ENCODE peak calls at places on chromosome 15, in ten cellular contexts. One of them, this sample, is unnamed.

GRCh38 chr15:54812383-54812782 is 384.4 kb downstream of the RSL24D1 start:
- DNase-seq in Right ventricle myocardium superior: no peak
- DNase-seq in activated CD4-positive, alpha-beta memory T cell treated with anti-CD3 and anti-CD28 coated beads, Interleukin-2, amount 10 ng/mL, durations not matched to agents 7 days and 5 days: no peak
- DNase-seq in neuronal stem cell: no peak
- DNase-seq in astrocyte of the spinal cord: no peak
- DNase-seq in mesothelial cell of epicardium: no peak
- DNase-seq in M059J: no peak
- DNase-seq in effector CD4-positive, alpha-beta T cell: no peak
- DNase-seq in activated CD8-positive, alpha-beta memory T cell treated with anti-CD3 and anti-CD28 coated beads for 24 hours: no peak
- DNase-seq in iris pigment epithelial cell: no peak
- DNase-seq in this sample: peak; percentile 10

GRCh38 chr15:71784719-71785118 is 25.6 kb upstream of the NR2E3 start:
- DNase-seq in activated CD8-positive, alpha-beta memory T cell treated with anti-CD3 and anti-CD28 coated beads for 24 hours: no peak
- DNase-seq in M059J: no peak
- DNase-seq in Right ventricle myocardium superior: no peak
- DNase-seq in mesothelial cell of epicardium: no peak
- DNase-seq in effector CD4-positive, alpha-beta T cell: no peak
- DNase-seq in iris pigment epithelial cell: no peak
- DNase-seq in astrocyte of the spinal cord: no peak
- DNase-seq in activated CD4-positive, alpha-beta memory T cell treated with anti-CD3 and anti-CD28 coated beads, Interleukin-2, amount 10 ng/mL, durations not matched to agents 7 days and 5 days: no peak
- DNase-seq in neuronal stem cell: no peak
- DNase-seq in this sample: no peak

GRCh38 chr15:69573815-69574472 is 121.3 kb downstream of the RPLP1 start:
- DNase-seq in M059J: peak; percentile 68
- DNase-seq in Right ventricle myocardium superior: no peak
- DNase-seq in activated CD8-positive, alpha-beta memory T cell treated with anti-CD3 and anti-CD28 coated beads for 24 hours: peak; percentile 66
- DNase-seq in effector CD4-positive, alpha-beta T cell: no peak
- DNase-seq in mesothelial cell of epicardium: no peak
- DNase-seq in activated CD4-positive, alpha-beta memory T cell treated with anti-CD3 and anti-CD28 coated beads, Interleukin-2, amount 10 ng/mL, durations not matched to agents 7 days and 5 days: peak; percentile 34
- DNase-seq in astrocyte of the spinal cord: peak; percentile 29
- DNase-seq in iris pigment epithelial cell: peak; percentile 79
- DNase-seq in neuronal stem cell: no peak
- DNase-seq in this sample: no peak

GRCh38 chr15:99556010-99556409 is 9.8 kb upstream of the MEF2A start:
- DNase-seq in activated CD4-positive, alpha-beta memory T cell treated with anti-CD3 and anti-CD28 coated beads, Interleukin-2, amount 10 ng/mL, durations not matched to agents 7 days and 5 days: no peak
- DNase-seq in neuronal stem cell: no peak
- DNase-seq in iris pigment epithelial cell: no peak
- DNase-seq in mesothelial cell of epicardium: no peak
- DNase-seq in M059J: no peak
- DNase-seq in effector CD4-positive, alpha-beta T cell: no peak
- DNase-seq in astrocyte of the spinal cord: no peak
- DNase-seq in activated CD8-positive, alpha-beta memory T cell treated with anti-CD3 and anti-CD28 coated beads for 24 hours: no peak
- DNase-seq in Right ventricle myocardium superior: no peak
- DNase-seq in this sample: no peak

GRCh38 chr15:39127925-39128617 is 452.8 kb upstream of the THBS1 start:
- DNase-seq in iris pigment epithelial cell: peak; percentile 94
- DNase-seq in activated CD8-positive, alpha-beta memory T cell treated with anti-CD3 and anti-CD28 coated beads for 24 hours: no peak
- DNase-seq in neuronal stem cell: no peak
- DNase-seq in Right ventricle myocardium superior: no peak
- DNase-seq in M059J: peak; percentile 99
- DNase-seq in mesothelial cell of epicardium: no peak
- DNase-seq in activated CD4-positive, alpha-beta memory T cell treated with anti-CD3 and anti-CD28 coated beads, Interleukin-2, amount 10 ng/mL, durations not matched to agents 7 days and 5 days: no peak
- DNase-seq in effector CD4-positive, alpha-beta T cell: no peak
- DNase-seq in astrocyte of the spinal cord: peak; percentile 96
- DNase-seq in this sample: peak; percentile 97

GRCh38 chr15:68258684-68259083 is 18.9 kb upstream of the FEM1B start:
- DNase-seq in effector CD4-positive, alpha-beta T cell: no peak
- DNase-seq in neuronal stem cell: no peak
- DNase-seq in activated CD8-positive, alpha-beta memory T cell treated with anti-CD3 and anti-CD28 coated beads for 24 hours: no peak
- DNase-seq in astrocyte of the spinal cord: no peak
- DNase-seq in Right ventricle myocardium superior: no peak
- DNase-seq in activated CD4-positive, alpha-beta memory T cell treated with anti-CD3 and anti-CD28 coated beads, Interleukin-2, amount 10 ng/mL, durations not matched to agents 7 days and 5 days: no peak
- DNase-seq in M059J: peak; percentile 42
- DNase-seq in iris pigment epithelial cell: no peak
- DNase-seq in mesothelial cell of epicardium: no peak
- DNase-seq in this sample: no peak

GRCh38 chr15:73951044-73951561 is 24.8 kb downstream of the LOXL1 start:
- DNase-seq in Right ventricle myocardium superior: peak; percentile 96
- DNase-seq in astrocyte of the spinal cord: peak; percentile 99
- DNase-seq in neuronal stem cell: peak; percentile 71
- DNase-seq in activated CD4-positive, alpha-beta memory T cell treated with anti-CD3 and anti-CD28 coated beads, Interleukin-2, amount 10 ng/mL, durations not matched to agents 7 days and 5 days: peak; percentile 79
- DNase-seq in iris pigment epithelial cell: peak; percentile 98
- DNase-seq in activated CD8-positive, alpha-beta memory T cell treated with anti-CD3 and anti-CD28 coated beads for 24 hours: peak; percentile 83
- DNase-seq in effector CD4-positive, alpha-beta T cell: peak; percentile 69
- DNase-seq in M059J: peak; percentile 95
- DNase-seq in mesothelial cell of epicardium: peak; percentile 85
- DNase-seq in this sample: peak; percentile 93

GRCh38 chr15:69615756-69616155 is 163.1 kb downstream of the RPLP1 start:
- DNase-seq in mesothelial cell of epicardium: no peak
- DNase-seq in activated CD8-positive, alpha-beta memory T cell treated with anti-CD3 and anti-CD28 coated beads for 24 hours: peak; percentile 32
- DNase-seq in iris pigment epithelial cell: no peak
- DNase-seq in effector CD4-positive, alpha-beta T cell: no peak
- DNase-seq in Right ventricle myocardium superior: no peak
- DNase-seq in neuronal stem cell: no peak
- DNase-seq in activated CD4-positive, alpha-beta memory T cell treated with anti-CD3 and anti-CD28 coated beads, Interleukin-2, amount 10 ng/mL, durations not matched to agents 7 days and 5 days: no peak
- DNase-seq in M059J: no peak
- DNase-seq in astrocyte of the spinal cord: no peak
- DNase-seq in this sample: no peak

GRCh38 chr15:38625886-38626285 is 61.3 kb upstream of the RASGRP1 start:
- DNase-seq in effector CD4-positive, alpha-beta T cell: no peak
- DNase-seq in astrocyte of the spinal cord: no peak
- DNase-seq in activated CD8-positive, alpha-beta memory T cell treated with anti-CD3 and anti-CD28 coated beads for 24 hours: no peak
- DNase-seq in Right ventricle myocardium superior: no peak
- DNase-seq in M059J: no peak
- DNase-seq in activated CD4-positive, alpha-beta memory T cell treated with anti-CD3 and anti-CD28 coated beads, Interleukin-2, amount 10 ng/mL, durations not matched to agents 7 days and 5 days: no peak
- DNase-seq in mesothelial cell of epicardium: no peak
- DNase-seq in neuronal stem cell: no peak
- DNase-seq in iris pigment epithelial cell: no peak
- DNase-seq in this sample: no peak

GRCh38 chr15:61656391-61656790 is 403.9 kb downstream of the VPS13C start:
- DNase-seq in neuronal stem cell: no peak
- DNase-seq in astrocyte of the spinal cord: no peak
- DNase-seq in effector CD4-positive, alpha-beta T cell: no peak
- DNase-seq in M059J: no peak
- DNase-seq in activated CD4-positive, alpha-beta memory T cell treated with anti-CD3 and anti-CD28 coated beads, Interleukin-2, amount 10 ng/mL, durations not matched to agents 7 days and 5 days: no peak
- DNase-seq in Right ventricle myocardium superior: no peak
- DNase-seq in activated CD8-positive, alpha-beta memory T cell treated with anti-CD3 and anti-CD28 coated beads for 24 hours: no peak
- DNase-seq in iris pigment epithelial cell: no peak
- DNase-seq in mesothelial cell of epicardium: no peak
- DNase-seq in this sample: no peak

GRCh38 chr15:79090487-79091203 is at the start of gene RASGRF1:
- DNase-seq in activated CD8-positive, alpha-beta memory T cell treated with anti-CD3 and anti-CD28 coated beads for 24 hours: peak; percentile 53
- DNase-seq in iris pigment epithelial cell: peak; percentile 10
- DNase-seq in M059J: no peak
- DNase-seq in Right ventricle myocardium superior: no peak
- DNase-seq in mesothelial cell of epicardium: peak; percentile 42
- DNase-seq in astrocyte of the spinal cord: peak; percentile 4
- DNase-seq in neuronal stem cell: peak; percentile 42
- DNase-seq in effector CD4-positive, alpha-beta T cell: no peak
- DNase-seq in activated CD4-positive, alpha-beta memory T cell treated with anti-CD3 and anti-CD28 coated beads, Interleukin-2, amount 10 ng/mL, durations not matched to agents 7 days and 5 days: no peak
- DNase-seq in this sample: no peak

GRCh38 chr15:92848852-92849598 is 51.1 kb upstream of the CHD2 start:
- DNase-seq in mesothelial cell of epicardium: no peak
- DNase-seq in neuronal stem cell: no peak
- DNase-seq in effector CD4-positive, alpha-beta T cell: peak; percentile 28
- DNase-seq in iris pigment epithelial cell: peak; percentile 75
- DNase-seq in Right ventricle myocardium superior: no peak
- DNase-seq in M059J: no peak
- DNase-seq in astrocyte of the spinal cord: peak; percentile 15
- DNase-seq in activated CD8-positive, alpha-beta memory T cell treated with anti-CD3 and anti-CD28 coated beads for 24 hours: peak; percentile 65
- DNase-seq in activated CD4-positive, alpha-beta memory T cell treated with anti-CD3 and anti-CD28 coated beads, Interleukin-2, amount 10 ng/mL, durations not matched to agents 7 days and 5 days: peak; percentile 32
- DNase-seq in this sample: no peak

GRCh38 chr15:38610748-38611147 is 46.1 kb upstream of the RASGRP1 start:
- DNase-seq in neuronal stem cell: no peak
- DNase-seq in activated CD8-positive, alpha-beta memory T cell treated with anti-CD3 and anti-CD28 coated beads for 24 hours: no peak
- DNase-seq in activated CD4-positive, alpha-beta memory T cell treated with anti-CD3 and anti-CD28 coated beads, Interleukin-2, amount 10 ng/mL, durations not matched to agents 7 days and 5 days: peak; percentile 65
- DNase-seq in mesothelial cell of epicardium: no peak
- DNase-seq in Right ventricle myocardium superior: no peak
- DNase-seq in effector CD4-positive, alpha-beta T cell: no peak
- DNase-seq in M059J: no peak
- DNase-seq in iris pigment epithelial cell: no peak
- DNase-seq in astrocyte of the spinal cord: no peak
- DNase-seq in this sample: no peak

GRCh38 chr15:67198157-67198754 is 56.2 kb downstream of the AAGAB start:
- DNase-seq in activated CD8-positive, alpha-beta memory T cell treated with anti-CD3 and anti-CD28 coated beads for 24 hours: no peak
- DNase-seq in M059J: no peak
- DNase-seq in neuronal stem cell: no peak
- DNase-seq in mesothelial cell of epicardium: no peak
- DNase-seq in iris pigment epithelial cell: no peak
- DNase-seq in activated CD4-positive, alpha-beta memory T cell treated with anti-CD3 and anti-CD28 coated beads, Interleukin-2, amount 10 ng/mL, durations not matched to agents 7 days and 5 days: no peak
- DNase-seq in effector CD4-positive, alpha-beta T cell: no peak
- DNase-seq in astrocyte of the spinal cord: no peak
- DNase-seq in Right ventricle myocardium superior: no peak
- DNase-seq in this sample: no peak

This sample was measured in HT-29.